ENCODE peak calls at places on chromosomes 12 and 14, in seven cellular contexts. C is tibial artery; N is right lobe of liver; K is cardiac muscle cell; I is caudate nucleus; X is thyroid gland; Z is CD8-positive, alpha-beta T cell. E is an unnamed sample.

GRCh38 chr12:67517181-67517887 is 131.2 kb upstream of the DYRK2 start:
- DNase-seq in X (peak), K (no peak), Z (no peak), N (no peak), C (no peak), I (no peak), E (no peak)

GRCh38 chr12:88577537-88577936 is 2.7 kb downstream of the KITLG start:
- DNase-seq in X (no peak), Z (no peak), C (no peak), K (peak), N (no peak), I (no peak), E (no peak)

GRCh38 chr12:27055966-27056365 is 26.4 kb downstream of the C12orf71 start:
- DNase-seq in I (no peak), C (no peak), X (no peak), Z (no peak), K (no peak), N (no peak), E (no peak)

GRCh38 chr12:67940780-67941243 is 48.4 kb upstream of the IFNG-AS1 start:
- DNase-seq in Z (no peak), X (no peak), C (no peak), I (no peak), K (peak), N (no peak), E (no peak)

GRCh38 chr12:6280672-6281071 is 29.8 kb upstream of the PLEKHG6 start:
- DNase-seq in K (no peak), X (no peak), Z (no peak), N (peak), C (no peak), I (no peak), E (no peak)

GRCh38 chr14:51304956-51305355 is 64.9 kb downstream of the TMX1 start:
- DNase-seq in C (no peak), N (no peak), X (no peak), I (no peak), K (peak), Z (no peak), E (no peak)

GRCh38 chr12:48350249-48351021 is at the start of gene ZNF641:
- DNase-seq in Z (peak), K (peak), C (peak), N (peak), I (peak), X (peak), E (peak)

GRCh38 chr12:15216036-15216889 is 5.0 kb downstream of the RERG start:
- DNase-seq in K (no peak), X (no peak), N (no peak), C (no peak), I (no peak), Z (no peak), E (no peak)

GRCh38 chr14:44463386-44464004 is 43.6 kb downstream of the FSCB start:
- DNase-seq in K (no peak), Z (no peak), N (no peak), I (no peak), C (no peak), X (no peak), E (no peak)

GRCh38 chr14:100762089-100762515 is 35.4 kb downstream of the DLK1 start:
- DNase-seq in X (no peak), K (no peak), Z (no peak), N (no peak), I (no peak), C (no peak), E (no peak)

GRCh38 chr12:130606245-130606644 is 109.9 kb downstream of the RIMBP2 start:
- DNase-seq in N (no peak), I (peak), X (no peak), K (no peak), C (no peak), Z (no peak), E (no peak)

GRCh38 chr12:49098035-49098451 is 3.4 kb upstream of the DHH start:
- DNase-seq in N (no peak), I (no peak), Z (peak), X (peak), C (peak), K (peak), E (peak)

GRCh38 chr14:73815849-73816816 is 35.5 kb upstream of the PTGR2 start:
- DNase-seq in N (no peak), X (peak), Z (no peak), K (no peak), I (no peak), C (no peak), E (no peak)

GRCh38 chr12:53065470-53065869 is 13.7 kb downstream of the SPRYD3 start:
- DNase-seq in X (no peak), Z (no peak), K (no peak), N (no peak), C (peak), I (no peak), E (no peak)

GRCh38 chr14:29734732-29735131 is 192.9 kb downstream of the PRKD1 start:
- DNase-seq in N (no peak), C (no peak), I (no peak), Z (no peak), K (no peak), X (no peak), E (no peak)

GRCh38 chr12:90854136-90854689 is 100.8 kb downstream of the CCER1 start:
- DNase-seq in C (no peak), X (no peak), Z (no peak), K (peak), N (no peak), I (no peak), E (no peak)

GRCh38 chr14:49598479-49599301 is at the start of gene LRR1:
- DNase-seq in X (peak), C (peak), I (peak), K (peak), N (peak), Z (peak), E (peak)

GRCh38 chr14:80946797-80947196 is 5.3 kb upstream of the CEP128 start:
- DNase-seq in C (no peak), I (no peak), K (no peak), Z (no peak), X (no peak), N (no peak), E (no peak)

GRCh38 chr14:21069388-21070082 is 569 bp upstream of the ARHGEF40 start:
- DNase-seq in X (no peak), K (no peak), Z (no peak), C (peak), N (no peak), I (peak), E (peak)

GRCh38 chr12:26748741-26749431 is 84.1 kb downstream of the ITPR2 start:
- DNase-seq in Z (no peak), C (no peak), K (no peak), I (no peak), N (no peak), X (no peak), E (no peak)

GRCh38 chr14:77249286-77249685 is 21.7 kb downstream of the NGB start:
- DNase-seq in N (no peak), I (no peak), Z (no peak), K (no peak), X (no peak), C (no peak), E (no peak)

GRCh38 chr12:53378705-53379388 is 1.1 kb upstream of the SP1 start:
- DNase-seq in C (no peak), N (no peak), Z (no peak), I (no peak), X (no peak), K (no peak), E (no peak)

GRCh38 chr12:3630111-3630510 is 122.8 kb downstream of the CRACR2A start:
- DNase-seq in Z (no peak), I (no peak), N (no peak), K (no peak), X (no peak), C (no peak), E (no peak)

DNA sequence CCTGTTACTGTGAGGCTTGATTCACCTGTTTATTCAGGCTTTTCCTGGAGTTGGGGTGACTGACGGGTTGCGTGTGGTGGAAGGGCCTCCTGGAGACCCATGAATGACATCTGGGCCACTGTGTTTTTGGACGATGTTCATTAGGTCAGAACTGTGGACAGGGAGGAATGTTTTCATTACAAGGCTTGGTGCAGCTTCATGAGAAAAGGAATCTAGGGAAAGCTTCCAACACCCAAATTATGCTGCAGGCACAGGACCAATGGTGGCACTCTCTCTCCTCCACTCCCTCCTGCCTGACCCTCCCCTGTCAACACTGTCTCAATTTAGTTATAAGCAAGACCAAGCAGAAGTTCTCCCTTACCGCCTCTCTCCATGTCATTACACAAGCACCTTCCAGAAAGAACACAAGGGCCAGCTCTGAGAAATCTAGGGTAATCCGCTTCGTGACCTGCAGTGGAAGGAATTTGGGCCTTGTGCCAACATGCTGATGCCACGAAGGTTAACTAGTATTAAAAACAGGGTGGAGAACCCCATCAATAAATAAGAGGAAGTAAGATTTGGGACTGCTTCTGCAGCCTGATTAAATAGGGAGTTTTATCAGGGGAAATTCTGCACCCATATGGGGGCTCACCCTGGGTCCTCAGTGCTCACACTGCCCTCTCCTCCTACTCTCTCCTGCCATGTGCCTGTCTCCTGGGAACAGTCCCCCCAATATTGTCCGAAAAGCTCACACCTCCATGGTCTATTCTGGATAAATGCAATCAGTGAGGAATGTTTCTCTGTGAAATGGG is 200.3 kb downstream of the KTN1 start:
- DNase-seq in C (peak), X (peak), Z (no peak), K (peak), N (no peak), I (no peak), E (no peak)
- H3K27ac ChIP-seq in C (peak), X (peak), Z (no peak), K (no peak), N (no peak), I (no peak), E (no peak)

GRCh38 chr12:127284021-127284420 is 982.9 kb upstream of the TMEM132C start:
- DNase-seq in C (no peak), I (no peak), N (no peak), X (no peak), Z (no peak), K (no peak), E (no peak)
- H3K27ac ChIP-seq in C (no peak), I (no peak), N (no peak), X (no peak), Z (no peak), K (no peak), E (no peak)

DNA sequence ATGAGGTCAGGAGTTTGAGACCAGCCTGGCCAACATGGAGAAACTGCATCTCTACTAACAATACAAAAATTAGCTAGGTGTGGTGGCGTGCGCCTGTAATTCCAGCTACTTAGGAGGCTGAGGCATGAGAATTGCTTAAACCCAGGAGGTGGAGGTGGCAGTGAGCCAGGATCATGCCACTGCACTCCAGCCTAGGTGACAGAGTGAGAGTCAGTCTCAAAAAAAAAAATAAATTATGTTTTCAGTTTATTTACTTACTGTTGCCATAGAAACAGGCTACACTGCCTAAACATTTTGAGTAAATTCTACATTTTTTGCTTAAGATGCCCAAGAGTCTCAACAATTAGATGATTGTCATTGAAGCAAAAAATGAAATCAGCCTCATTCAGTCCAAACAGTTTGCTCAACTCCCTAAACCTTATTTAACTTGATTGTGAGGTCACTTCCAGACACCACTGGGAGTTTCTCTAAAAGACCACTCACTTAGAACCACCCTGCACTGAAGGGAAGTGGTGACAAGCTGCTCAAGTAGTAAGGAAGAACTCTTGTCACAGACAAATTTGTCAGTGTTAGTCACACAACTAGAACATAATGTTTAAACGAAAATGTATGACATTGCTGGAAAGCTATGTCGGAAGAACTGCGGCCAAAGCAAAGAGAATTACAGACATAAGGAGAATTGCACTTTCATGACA is 9.8 kb upstream of the GNPNAT1 start:
- DNase-seq in X (no peak), K (peak), C (no peak), N (no peak), Z (no peak), I (no peak), E (no peak)
- H3K27ac ChIP-seq in X (no peak), K (no peak), C (peak), N (no peak), Z (no peak), I (no peak), E (no peak)

GRCh38 chr12:5066251-5066650 is 22.6 kb downstream of the KCNA5 start:
- DNase-seq in I (no peak), N (no peak), Z (no peak), K (no peak), X (no peak), C (no peak), E (no peak)
- H3K27ac ChIP-seq in I (no peak), N (no peak), Z (no peak), K (no peak), X (no peak), C (peak), E (no peak)

GRCh38 chr14:104766863-104767633 is 14.1 kb downstream of the SIVA1 start:
- DNase-seq in C (no peak), K (no peak), I (no peak), N (no peak), Z (no peak), X (no peak), E (no peak)
- H3K27ac ChIP-seq in C (no peak), K (peak), I (no peak), N (peak), Z (no peak), X (no peak), E (no peak)

DNA sequence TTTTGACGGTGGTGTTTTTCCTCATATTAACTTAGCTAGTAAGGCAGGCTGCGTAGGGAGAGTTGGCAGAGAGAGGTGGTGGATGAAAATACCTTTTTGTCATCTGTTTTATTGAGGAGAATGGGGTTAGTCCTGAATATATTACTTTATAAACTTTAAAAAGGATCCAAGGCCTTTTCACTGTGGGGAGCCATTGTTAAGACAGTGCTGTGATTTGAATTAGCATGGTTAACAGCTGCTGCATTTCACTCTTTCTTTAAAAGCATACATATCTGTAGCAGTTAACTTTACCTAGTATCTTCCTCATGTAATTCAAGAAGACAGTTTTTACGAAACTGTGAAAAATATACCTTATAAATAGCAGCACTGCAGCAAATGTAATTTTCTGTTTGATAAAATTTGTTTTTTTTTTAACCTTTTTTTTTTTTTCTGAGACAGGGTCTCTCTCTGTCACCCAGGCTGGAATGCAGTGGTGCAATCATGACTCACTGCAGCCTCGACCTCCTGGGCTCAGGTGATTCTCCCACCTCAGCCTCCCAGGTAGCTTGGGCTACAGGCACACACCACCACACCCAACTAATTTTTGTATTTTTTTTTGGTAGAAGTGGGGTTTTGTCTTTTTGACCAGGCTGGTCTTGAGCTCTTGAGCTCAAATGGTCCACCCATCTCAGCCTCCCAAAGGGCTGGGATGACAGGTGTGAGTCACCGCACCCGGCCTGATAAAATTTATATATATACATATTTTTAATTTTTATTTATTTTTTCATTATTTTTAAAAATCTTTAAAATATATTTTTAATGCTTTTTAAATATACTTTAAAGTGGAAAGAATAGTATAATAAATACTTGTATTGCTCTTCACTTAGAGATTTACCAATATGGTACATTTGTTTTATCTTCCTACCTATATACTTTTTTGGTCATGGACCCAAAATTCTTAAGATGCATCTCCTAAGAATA is 57.2 kb downstream of the AEBP2 start:
- DNase-seq in C (no peak), N (no peak), Z (no peak), I (no peak), X (no peak), K (no peak), E (no peak)
- H3K27ac ChIP-seq in C (no peak), N (no peak), Z (no peak), I (no peak), X (no peak), K (peak), E (no peak)

E was measured in substantia nigra.